ENCODE peak calls at places on chromosomes 6 and 20, in five cellular contexts. One of them, this sample, is unnamed.

GRCh38 chr6:42152024-42152423 is 9.6 kb upstream of the C6orf132 start:
- DNase-seq in tibial artery: no peak
- DNase-seq in colonic mucosa: no peak
- DNase-seq in fibroblast of mammary gland: no peak
- DNase-seq in PC-3: no peak
- DNase-seq in this sample: no peak

GRCh38 chr20:62688083-62688482 is 20.6 kb upstream of the NTSR1 start:
- DNase-seq in colonic mucosa: no peak
- DNase-seq in fibroblast of mammary gland: no peak
- DNase-seq in tibial artery: no peak
- DNase-seq in PC-3: no peak
- DNase-seq in this sample: no peak

GRCh38 chr6:136823128-136823660 is 802 bp downstream of the PEX7 start:
- DNase-seq in fibroblast of mammary gland: no peak
- DNase-seq in tibial artery: no peak
- DNase-seq in colonic mucosa: no peak
- DNase-seq in PC-3: no peak
- DNase-seq in this sample: no peak

GRCh38 chr6:163356324-163356723 is 58.2 kb upstream of the QKI start:
- DNase-seq in colonic mucosa: peak
- DNase-seq in fibroblast of mammary gland: peak
- DNase-seq in PC-3: peak
- DNase-seq in tibial artery: peak
- DNase-seq in this sample: no peak

GRCh38 chr6:136317023-136317649 is 27.5 kb upstream of the BCLAF1 start:
- DNase-seq in PC-3: peak
- DNase-seq in tibial artery: no peak
- DNase-seq in colonic mucosa: peak
- DNase-seq in fibroblast of mammary gland: peak
- DNase-seq in this sample: no peak

GRCh38 chr20:33076662-33077398 is 2.6 kb upstream of the BPIFB4 start:
- DNase-seq in colonic mucosa: no peak
- DNase-seq in PC-3: peak
- DNase-seq in tibial artery: no peak
- DNase-seq in fibroblast of mammary gland: no peak
- DNase-seq in this sample: no peak

GRCh38 chr6:74117113-74117512 is 421.1 kb downstream of the CD109 start:
- DNase-seq in colonic mucosa: no peak
- DNase-seq in PC-3: no peak
- DNase-seq in fibroblast of mammary gland: no peak
- DNase-seq in tibial artery: no peak
- DNase-seq in this sample: no peak

GRCh38 chr6:137764464-137764863 is 102.6 kb upstream of the TNFAIP3 start:
- DNase-seq in PC-3: peak
- DNase-seq in colonic mucosa: no peak
- DNase-seq in tibial artery: no peak
- DNase-seq in fibroblast of mammary gland: peak
- DNase-seq in this sample: no peak

GRCh38 chr6:6694825-6695710 is 106.5 kb downstream of the LY86 start:
- DNase-seq in PC-3: no peak
- DNase-seq in colonic mucosa: peak
- DNase-seq in tibial artery: peak
- DNase-seq in fibroblast of mammary gland: no peak
- DNase-seq in this sample: no peak

GRCh38 chr20:60100780-60101179 is 142.6 kb downstream of the CDH26 start:
- DNase-seq in colonic mucosa: no peak
- DNase-seq in fibroblast of mammary gland: no peak
- DNase-seq in tibial artery: no peak
- DNase-seq in PC-3: no peak
- DNase-seq in this sample: no peak

GRCh38 chr6:90285611-90286381 is 10.8 kb downstream of the BACH2 start:
- DNase-seq in tibial artery: peak
- DNase-seq in PC-3: peak
- DNase-seq in colonic mucosa: peak
- DNase-seq in fibroblast of mammary gland: peak
- DNase-seq in this sample: peak

GRCh38 chr6:64732888-64733287 is 974.1 kb downstream of the EYS start:
- DNase-seq in fibroblast of mammary gland: no peak
- DNase-seq in tibial artery: no peak
- DNase-seq in colonic mucosa: no peak
- DNase-seq in PC-3: peak
- DNase-seq in this sample: no peak

GRCh38 chr20:36676701-36677421 is 30.9 kb upstream of the SLA2 start:
- DNase-seq in fibroblast of mammary gland: no peak
- DNase-seq in colonic mucosa: no peak
- DNase-seq in tibial artery: no peak
- DNase-seq in PC-3: no peak
- DNase-seq in this sample: no peak

GRCh38 chr20:574297-574942 is 30.8 kb upstream of the CSNK2A1 start:
- DNase-seq in PC-3: no peak
- DNase-seq in fibroblast of mammary gland: no peak
- DNase-seq in colonic mucosa: no peak
- DNase-seq in tibial artery: no peak
- DNase-seq in this sample: no peak

GRCh38 chr20:7841967-7842301 is 98.3 kb downstream of the HAO1 start:
- DNase-seq in PC-3: peak
- DNase-seq in colonic mucosa: no peak
- DNase-seq in tibial artery: peak
- DNase-seq in fibroblast of mammary gland: peak
- DNase-seq in this sample: no peak

GRCh38 chr6:35605600-35605999 is 83.1 kb downstream of the FKBP5 start:
- DNase-seq in tibial artery: no peak
- DNase-seq in PC-3: no peak
- DNase-seq in colonic mucosa: no peak
- DNase-seq in fibroblast of mammary gland: no peak
- DNase-seq in this sample: no peak

GRCh38 chr20:11302436-11302835 is 615.3 kb upstream of the BTBD3 start:
- DNase-seq in colonic mucosa: no peak
- DNase-seq in fibroblast of mammary gland: peak
- DNase-seq in PC-3: peak
- DNase-seq in tibial artery: no peak
- DNase-seq in this sample: no peak

GRCh38 chr6:149210376-149210775 is 107.1 kb upstream of the TAB2 start:
- DNase-seq in tibial artery: no peak
- DNase-seq in fibroblast of mammary gland: peak
- DNase-seq in colonic mucosa: no peak
- DNase-seq in PC-3: peak
- DNase-seq in this sample: no peak

GRCh38 chr6:55758156-55758942 is 117.0 kb downstream of the BMP5 start:
- DNase-seq in PC-3: peak
- DNase-seq in tibial artery: peak
- DNase-seq in colonic mucosa: no peak
- DNase-seq in fibroblast of mammary gland: peak
- DNase-seq in this sample: no peak

GRCh38 chr20:38186788-38187221 is 21.7 kb upstream of the TGM2 start:
- DNase-seq in colonic mucosa: no peak
- DNase-seq in tibial artery: no peak
- DNase-seq in PC-3: peak
- DNase-seq in fibroblast of mammary gland: no peak
- DNase-seq in this sample: no peak

GRCh38 chr20:19934792-19935491 is 82.2 kb upstream of the NAA20 start:
- DNase-seq in PC-3: peak
- DNase-seq in fibroblast of mammary gland: no peak
- DNase-seq in tibial artery: peak
- DNase-seq in colonic mucosa: peak
- DNase-seq in this sample: peak

GRCh38 chr6:112218563-112218962 is 35.8 kb downstream of the LAMA4 start:
- DNase-seq in tibial artery: no peak
- DNase-seq in fibroblast of mammary gland: peak
- DNase-seq in colonic mucosa: no peak
- DNase-seq in PC-3: no peak
- DNase-seq in this sample: no peak

GRCh38 chr6:7166410-7167293 is 58.9 kb downstream of the RREB1 start:
- DNase-seq in tibial artery: no peak
- DNase-seq in fibroblast of mammary gland: peak
- DNase-seq in PC-3: no peak
- DNase-seq in colonic mucosa: peak
- DNase-seq in this sample: no peak

GRCh38 chr20:50652702-50653294 is 38.5 kb downstream of the RIPOR3 start:
- DNase-seq in fibroblast of mammary gland: no peak
- DNase-seq in tibial artery: no peak
- DNase-seq in PC-3: peak
- DNase-seq in colonic mucosa: no peak
- DNase-seq in this sample: no peak

GRCh38 chr6:169944415-169944814 is 193.0 kb downstream of the ERMARD start:
- DNase-seq in tibial artery: no peak
- DNase-seq in PC-3: peak
- DNase-seq in fibroblast of mammary gland: no peak
- DNase-seq in colonic mucosa: no peak
- DNase-seq in this sample: no peak

GRCh38 chr20:62921119-62921687 is 5.1 kb downstream of the DIDO1 start:
- DNase-seq in tibial artery: no peak
- DNase-seq in fibroblast of mammary gland: peak
- DNase-seq in colonic mucosa: peak
- DNase-seq in PC-3: peak
- DNase-seq in this sample: no peak

GRCh38 chr6:107066697-107067659 is 39.0 kb downstream of the MTRES1 start:
- DNase-seq in PC-3: no peak
- DNase-seq in colonic mucosa: no peak
- DNase-seq in tibial artery: no peak
- DNase-seq in fibroblast of mammary gland: no peak
- DNase-seq in this sample: no peak

GRCh38 chr6:133169901-133170300 is 71.3 kb upstream of the EYA4 start:
- DNase-seq in fibroblast of mammary gland: no peak
- DNase-seq in tibial artery: no peak
- DNase-seq in colonic mucosa: no peak
- DNase-seq in PC-3: no peak
- DNase-seq in this sample: no peak

GRCh38 chr6:11392778-11393507 is 144.6 kb upstream of the TMEM170B start:
- DNase-seq in colonic mucosa: peak
- DNase-seq in fibroblast of mammary gland: no peak
- DNase-seq in PC-3: no peak
- DNase-seq in tibial artery: no peak
- DNase-seq in this sample: no peak

GRCh38 chr6:21533678-21534077 is 59.9 kb upstream of the SOX4 start:
- DNase-seq in PC-3: peak
- DNase-seq in colonic mucosa: no peak
- DNase-seq in tibial artery: no peak
- DNase-seq in fibroblast of mammary gland: peak
- DNase-seq in this sample: no peak

GRCh38 chr6:47146426-47147174 is 104.5 kb upstream of the ADGRF1 start:
- DNase-seq in colonic mucosa: no peak
- DNase-seq in tibial artery: no peak
- DNase-seq in PC-3: peak
- DNase-seq in fibroblast of mammary gland: peak
- DNase-seq in this sample: no peak
- H3K4me3 ChIP-seq in colonic mucosa: no peak
- H3K4me3 ChIP-seq in tibial artery: no peak
- H3K4me3 ChIP-seq in PC-3: no peak
- H3K4me3 ChIP-seq in fibroblast of mammary gland: no peak
- H3K4me3 ChIP-seq in this sample: no peak

DNA sequence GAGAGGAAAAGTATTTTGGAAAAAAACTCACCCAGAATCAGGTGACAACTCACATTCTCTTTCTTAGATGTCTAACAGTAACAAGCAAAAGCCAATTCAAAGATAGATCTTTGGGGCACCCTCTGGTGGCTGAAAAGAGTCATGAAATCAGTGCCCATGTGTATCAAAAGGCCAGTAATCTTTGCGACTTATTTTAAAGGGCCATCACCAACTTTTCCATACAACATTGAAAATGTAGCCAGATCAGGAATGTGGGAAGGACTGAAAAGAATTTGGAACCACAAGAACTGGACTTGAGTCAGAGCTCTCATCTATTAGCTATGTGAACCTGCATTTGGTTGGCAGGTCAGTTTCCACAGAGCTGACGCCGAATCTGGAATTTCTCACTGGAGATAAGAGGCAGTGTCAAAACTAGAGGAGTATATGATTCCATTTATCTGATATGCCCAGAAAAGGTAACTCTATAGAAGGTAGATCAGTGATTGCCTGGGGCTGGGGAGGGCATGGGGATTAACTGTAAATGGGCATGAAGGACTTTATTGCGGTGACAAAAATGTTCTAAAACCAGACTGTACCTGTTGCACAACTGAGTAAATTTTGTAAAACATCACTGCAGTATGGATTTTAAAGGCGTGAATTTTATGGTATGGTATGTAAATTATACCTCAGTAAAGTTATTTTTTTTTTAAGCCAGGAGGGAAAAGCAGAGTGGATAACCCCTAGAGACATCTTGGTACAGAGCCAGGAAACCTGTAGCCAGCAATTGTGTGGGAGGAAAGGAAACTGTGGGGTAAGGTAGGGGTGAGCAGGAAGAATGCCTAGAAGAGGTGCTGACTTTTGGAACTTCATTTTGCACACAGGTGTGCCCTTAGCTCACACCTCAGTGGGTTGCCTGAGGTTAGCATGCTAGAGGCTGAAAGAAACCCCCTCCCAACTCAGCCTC is 117.1 kb upstream of the ASF1A start:
- DNase-seq in tibial artery: peak
- DNase-seq in PC-3: peak
- DNase-seq in fibroblast of mammary gland: peak
- DNase-seq in colonic mucosa: peak
- DNase-seq in this sample: peak
- H3K4me3 ChIP-seq in tibial artery: no peak
- H3K4me3 ChIP-seq in PC-3: peak
- H3K4me3 ChIP-seq in fibroblast of mammary gland: no peak
- H3K4me3 ChIP-seq in colonic mucosa: no peak
- H3K4me3 ChIP-seq in this sample: no peak

GRCh38 chr6:160379464-160379863 is 31.3 kb downstream of the SLC22A3 start:
- DNase-seq in tibial artery: no peak
- DNase-seq in colonic mucosa: no peak
- DNase-seq in fibroblast of mammary gland: peak
- DNase-seq in PC-3: peak
- DNase-seq in this sample: no peak
- H3K4me3 ChIP-seq in tibial artery: no peak
- H3K4me3 ChIP-seq in colonic mucosa: no peak
- H3K4me3 ChIP-seq in fibroblast of mammary gland: no peak
- H3K4me3 ChIP-seq in PC-3: no peak
- H3K4me3 ChIP-seq in this sample: no peak

GRCh38 chr20:44527716-44528199 is 5.9 kb upstream of the SERINC3 start:
- DNase-seq in fibroblast of mammary gland: no peak
- DNase-seq in tibial artery: no peak
- DNase-seq in PC-3: no peak
- DNase-seq in colonic mucosa: no peak
- DNase-seq in this sample: no peak

GRCh38 chr20:44526129-44526528 is 4.3 kb upstream of the SERINC3 start:
- DNase-seq in fibroblast of mammary gland: peak
- DNase-seq in PC-3: peak
- DNase-seq in tibial artery: no peak
- DNase-seq in colonic mucosa: no peak
- DNase-seq in this sample: no peak

GRCh38 chr20:44521484-44522481 is at the start of gene SERINC3:
- DNase-seq in colonic mucosa: peak
- DNase-seq in tibial artery: peak
- DNase-seq in fibroblast of mammary gland: peak
- DNase-seq in PC-3: peak
- DNase-seq in this sample: peak

GRCh38 chr20:44522841-44523240 is 971 bp upstream of the SERINC3 start:
- DNase-seq in fibroblast of mammary gland: no peak
- DNase-seq in tibial artery: no peak
- DNase-seq in PC-3: no peak
- DNase-seq in colonic mucosa: no peak
- DNase-seq in this sample: no peak

DNA sequence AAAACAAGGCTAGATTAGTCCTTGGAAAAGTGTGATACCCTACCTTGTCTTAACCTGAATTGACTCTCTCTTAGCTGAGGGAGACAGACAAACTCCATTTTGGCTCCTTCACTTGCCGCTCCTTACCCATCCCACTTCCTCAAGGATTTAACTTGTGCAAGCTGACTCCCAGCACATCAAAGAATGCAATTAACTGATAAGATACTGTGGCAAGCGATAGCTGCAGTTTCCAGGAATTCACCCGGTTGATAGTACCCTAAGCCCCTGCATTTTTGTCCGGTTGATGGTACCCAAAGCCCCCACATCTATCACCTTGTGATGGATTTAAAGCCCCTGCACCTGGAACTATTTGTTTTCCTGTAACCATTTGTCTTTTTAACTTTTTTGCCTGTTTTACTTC is 1.9 kb upstream of the SERINC3 start:
- DNase-seq in colonic mucosa: no peak
- DNase-seq in PC-3: no peak
- DNase-seq in fibroblast of mammary gland: no peak
- DNase-seq in tibial artery: no peak
- DNase-seq in this sample: no peak
- H3K4me3 ChIP-seq in colonic mucosa: no peak
- H3K4me3 ChIP-seq in PC-3: no peak
- H3K4me3 ChIP-seq in fibroblast of mammary gland: no peak
- H3K4me3 ChIP-seq in tibial artery: no peak
- H3K4me3 ChIP-seq in this sample: no peak